ENCODE peak calls at places on chromosomes 2 and 18, in eight cellular contexts. One of them, this sample, is unnamed.

GRCh38 chr2:158458617-158458920 is 1.8 kb downstream of the PKP4 start:
- DNase-seq in GM13977: no peak
- DNase-seq in mucosa of descending colon: no peak
- DNase-seq in right atrium auricular region: no peak
- DNase-seq in osteocyte: no peak
- DNase-seq in WTC11: no peak
- DNase-seq in astrocyte of the spinal cord: no peak
- DNase-seq in fibroblast of lung: no peak
- DNase-seq in this sample: no peak

GRCh38 chr2:150695441-150696135 is 208.1 kb upstream of the RND3 start:
- DNase-seq in GM13977: no peak
- DNase-seq in mucosa of descending colon: no peak
- DNase-seq in right atrium auricular region: no peak
- DNase-seq in osteocyte: no peak
- DNase-seq in WTC11: no peak
- DNase-seq in astrocyte of the spinal cord: no peak
- DNase-seq in fibroblast of lung: no peak
- DNase-seq in this sample: no peak

GRCh38 chr2:85712849-85713612 is 18.9 kb downstream of the GNLY start:
- DNase-seq in GM13977: no peak
- DNase-seq in mucosa of descending colon: peak
- DNase-seq in right atrium auricular region: peak
- DNase-seq in osteocyte: peak
- DNase-seq in WTC11: no peak
- DNase-seq in astrocyte of the spinal cord: peak
- DNase-seq in fibroblast of lung: peak
- DNase-seq in this sample: no peak

GRCh38 chr2:69477627-69478026 is 40.4 kb upstream of the NFU1 start:
- DNase-seq in GM13977: no peak
- DNase-seq in mucosa of descending colon: no peak
- DNase-seq in right atrium auricular region: no peak
- DNase-seq in osteocyte: no peak
- DNase-seq in WTC11: no peak
- DNase-seq in astrocyte of the spinal cord: no peak
- DNase-seq in fibroblast of lung: no peak
- DNase-seq in this sample: no peak

GRCh38 chr2:182129188-182129707 is 143.6 kb downstream of the PPP1R1C start:
- DNase-seq in GM13977: no peak
- DNase-seq in mucosa of descending colon: no peak
- DNase-seq in right atrium auricular region: no peak
- DNase-seq in osteocyte: no peak
- DNase-seq in WTC11: no peak
- DNase-seq in astrocyte of the spinal cord: no peak
- DNase-seq in fibroblast of lung: no peak
- DNase-seq in this sample: no peak

GRCh38 chr2:2263196-2263829 is 67.8 kb downstream of the MYT1L start:
- DNase-seq in GM13977: no peak
- DNase-seq in mucosa of descending colon: no peak
- DNase-seq in right atrium auricular region: no peak
- DNase-seq in osteocyte: peak
- DNase-seq in WTC11: no peak
- DNase-seq in astrocyte of the spinal cord: no peak
- DNase-seq in fibroblast of lung: no peak
- DNase-seq in this sample: no peak

GRCh38 chr2:45276914-45277313 is 267.7 kb upstream of the SIX2 start:
- DNase-seq in GM13977: no peak
- DNase-seq in mucosa of descending colon: no peak
- DNase-seq in right atrium auricular region: no peak
- DNase-seq in osteocyte: no peak
- DNase-seq in WTC11: no peak
- DNase-seq in astrocyte of the spinal cord: peak
- DNase-seq in fibroblast of lung: peak
- DNase-seq in this sample: no peak

GRCh38 chr2:23760746-23761145 is 166.2 kb downstream of the ATAD2B start:
- DNase-seq in GM13977: no peak
- DNase-seq in mucosa of descending colon: no peak
- DNase-seq in right atrium auricular region: no peak
- DNase-seq in osteocyte: no peak
- DNase-seq in WTC11: no peak
- DNase-seq in astrocyte of the spinal cord: peak
- DNase-seq in fibroblast of lung: peak
- DNase-seq in this sample: no peak

GRCh38 chr2:143736904-143737303 is 607.7 kb downstream of the ARHGAP15 start:
- DNase-seq in GM13977: no peak
- DNase-seq in mucosa of descending colon: no peak
- DNase-seq in right atrium auricular region: no peak
- DNase-seq in osteocyte: no peak
- DNase-seq in WTC11: no peak
- DNase-seq in astrocyte of the spinal cord: no peak
- DNase-seq in fibroblast of lung: no peak
- DNase-seq in this sample: no peak

GRCh38 chr2:33497177-33497787 is 20.8 kb downstream of the RASGRP3 start:
- DNase-seq in GM13977: peak
- DNase-seq in mucosa of descending colon: no peak
- DNase-seq in right atrium auricular region: no peak
- DNase-seq in osteocyte: no peak
- DNase-seq in WTC11: no peak
- DNase-seq in astrocyte of the spinal cord: no peak
- DNase-seq in fibroblast of lung: peak
- DNase-seq in this sample: no peak

GRCh38 chr2:240955306-240956101 is 42.9 kb upstream of the SNED1 start:
- DNase-seq in GM13977: no peak
- DNase-seq in mucosa of descending colon: no peak
- DNase-seq in right atrium auricular region: peak
- DNase-seq in osteocyte: peak
- DNase-seq in WTC11: no peak
- DNase-seq in astrocyte of the spinal cord: no peak
- DNase-seq in fibroblast of lung: no peak
- DNase-seq in this sample: no peak

GRCh38 chr2:143140864-143141637 is 11.8 kb downstream of the ARHGAP15 start:
- DNase-seq in GM13977: peak
- DNase-seq in mucosa of descending colon: no peak
- DNase-seq in right atrium auricular region: no peak
- DNase-seq in osteocyte: no peak
- DNase-seq in WTC11: no peak
- DNase-seq in astrocyte of the spinal cord: no peak
- DNase-seq in fibroblast of lung: no peak
- DNase-seq in this sample: no peak

GRCh38 chr2:239251971-239252370 is 148.8 kb downstream of the HDAC4 start:
- DNase-seq in GM13977: no peak
- DNase-seq in mucosa of descending colon: no peak
- DNase-seq in right atrium auricular region: no peak
- DNase-seq in osteocyte: no peak
- DNase-seq in WTC11: no peak
- DNase-seq in astrocyte of the spinal cord: no peak
- DNase-seq in fibroblast of lung: no peak
- DNase-seq in this sample: no peak

GRCh38 chr2:189763908-189764661 is 1.5 kb upstream of the OSGEPL1 start:
- DNase-seq in GM13977: no peak
- DNase-seq in mucosa of descending colon: no peak
- DNase-seq in right atrium auricular region: no peak
- DNase-seq in osteocyte: no peak
- DNase-seq in WTC11: no peak
- DNase-seq in astrocyte of the spinal cord: peak
- DNase-seq in fibroblast of lung: peak
- DNase-seq in this sample: no peak

GRCh38 chr2:126793885-126794613 is 104.6 kb upstream of the TEX51 start:
- DNase-seq in GM13977: no peak
- DNase-seq in mucosa of descending colon: no peak
- DNase-seq in right atrium auricular region: peak
- DNase-seq in osteocyte: peak
- DNase-seq in WTC11: peak
- DNase-seq in astrocyte of the spinal cord: no peak
- DNase-seq in fibroblast of lung: no peak
- DNase-seq in this sample: no peak

GRCh38 chr2:95278637-95279225 is 4.5 kb downstream of the PROM2 start:
- DNase-seq in GM13977: no peak
- DNase-seq in mucosa of descending colon: no peak
- DNase-seq in right atrium auricular region: no peak
- DNase-seq in osteocyte: no peak
- DNase-seq in WTC11: no peak
- DNase-seq in astrocyte of the spinal cord: no peak
- DNase-seq in fibroblast of lung: no peak
- DNase-seq in this sample: no peak

GRCh38 chr2:241216211-241216761 is 27.8 kb downstream of the ANO7 start:
- DNase-seq in GM13977: no peak
- DNase-seq in mucosa of descending colon: no peak
- DNase-seq in right atrium auricular region: no peak
- DNase-seq in osteocyte: no peak
- DNase-seq in WTC11: peak
- DNase-seq in astrocyte of the spinal cord: no peak
- DNase-seq in fibroblast of lung: no peak
- DNase-seq in this sample: no peak

GRCh38 chr2:222869252-222869560 is 8.4 kb downstream of the ACSL3 start:
- DNase-seq in GM13977: no peak
- DNase-seq in mucosa of descending colon: no peak
- DNase-seq in right atrium auricular region: no peak
- DNase-seq in osteocyte: no peak
- DNase-seq in WTC11: no peak
- DNase-seq in astrocyte of the spinal cord: no peak
- DNase-seq in fibroblast of lung: no peak
- DNase-seq in this sample: no peak

GRCh38 chr2:19868705-19869550 is 32.9 kb downstream of the TTC32 start:
- DNase-seq in GM13977: peak
- DNase-seq in mucosa of descending colon: peak
- DNase-seq in right atrium auricular region: no peak
- DNase-seq in osteocyte: no peak
- DNase-seq in WTC11: peak
- DNase-seq in astrocyte of the spinal cord: peak
- DNase-seq in fibroblast of lung: peak
- DNase-seq in this sample: peak

GRCh38 chr2:161556440-161556839 is 67.8 kb upstream of the SLC4A10 start:
- DNase-seq in GM13977: no peak
- DNase-seq in mucosa of descending colon: no peak
- DNase-seq in right atrium auricular region: no peak
- DNase-seq in osteocyte: no peak
- DNase-seq in WTC11: no peak
- DNase-seq in astrocyte of the spinal cord: no peak
- DNase-seq in fibroblast of lung: no peak
- DNase-seq in this sample: no peak

GRCh38 chr2:211598238-211598637 is 940.4 kb downstream of the ERBB4 start:
- DNase-seq in GM13977: no peak
- DNase-seq in mucosa of descending colon: no peak
- DNase-seq in right atrium auricular region: no peak
- DNase-seq in osteocyte: no peak
- DNase-seq in WTC11: no peak
- DNase-seq in astrocyte of the spinal cord: no peak
- DNase-seq in fibroblast of lung: no peak
- DNase-seq in this sample: no peak

GRCh38 chr2:9100080-9100876 is 96.8 kb upstream of the MBOAT2 start:
- DNase-seq in GM13977: peak
- DNase-seq in mucosa of descending colon: no peak
- DNase-seq in right atrium auricular region: no peak
- DNase-seq in osteocyte: no peak
- DNase-seq in WTC11: no peak
- DNase-seq in astrocyte of the spinal cord: no peak
- DNase-seq in fibroblast of lung: no peak
- DNase-seq in this sample: no peak

GRCh38 chr18:78779996-78780718 is 199.5 kb upstream of the SALL3 start:
- DNase-seq in GM13977: no peak
- DNase-seq in mucosa of descending colon: no peak
- DNase-seq in right atrium auricular region: no peak
- DNase-seq in osteocyte: no peak
- DNase-seq in WTC11: no peak
- DNase-seq in astrocyte of the spinal cord: no peak
- DNase-seq in fibroblast of lung: no peak
- DNase-seq in this sample: no peak

DNA sequence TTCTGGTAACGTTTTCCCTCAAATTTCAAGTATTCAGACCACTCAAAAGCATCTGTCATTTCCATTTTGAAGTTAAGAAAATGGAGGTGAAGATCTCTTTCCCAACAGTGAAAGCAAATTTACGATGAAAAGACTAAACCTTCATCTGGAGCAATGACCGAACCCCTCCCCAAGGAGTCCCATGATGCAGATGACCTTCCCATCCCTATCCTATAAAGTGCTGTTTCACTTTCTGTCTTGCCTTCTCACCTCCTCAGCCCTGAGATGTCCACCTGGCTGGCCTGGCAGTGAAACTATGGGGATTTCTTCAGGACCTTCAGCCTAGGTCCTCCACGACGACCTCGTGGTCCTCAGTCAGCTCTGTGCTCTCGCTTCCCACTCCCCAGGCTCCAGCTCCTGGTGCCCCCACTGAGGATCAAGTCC is 925 bp upstream of the NPC1 start:
- DNase-seq in GM13977: no peak
- DNase-seq in mucosa of descending colon: peak
- DNase-seq in right atrium auricular region: no peak
- DNase-seq in osteocyte: no peak
- DNase-seq in WTC11: no peak
- DNase-seq in astrocyte of the spinal cord: no peak
- DNase-seq in fibroblast of lung: no peak
- DNase-seq in this sample: no peak
- TF ChIP-seq CTCF in GM13977: no peak
- TF ChIP-seq CTCF in mucosa of descending colon: no peak
- TF ChIP-seq CTCF in right atrium auricular region: no peak
- TF ChIP-seq CTCF in osteocyte: peak
- TF ChIP-seq CTCF in WTC11: no peak
- TF ChIP-seq CTCF in astrocyte of the spinal cord: no peak
- TF ChIP-seq CTCF in fibroblast of lung: no peak
- TF ChIP-seq CTCF in this sample: peak

DNA sequence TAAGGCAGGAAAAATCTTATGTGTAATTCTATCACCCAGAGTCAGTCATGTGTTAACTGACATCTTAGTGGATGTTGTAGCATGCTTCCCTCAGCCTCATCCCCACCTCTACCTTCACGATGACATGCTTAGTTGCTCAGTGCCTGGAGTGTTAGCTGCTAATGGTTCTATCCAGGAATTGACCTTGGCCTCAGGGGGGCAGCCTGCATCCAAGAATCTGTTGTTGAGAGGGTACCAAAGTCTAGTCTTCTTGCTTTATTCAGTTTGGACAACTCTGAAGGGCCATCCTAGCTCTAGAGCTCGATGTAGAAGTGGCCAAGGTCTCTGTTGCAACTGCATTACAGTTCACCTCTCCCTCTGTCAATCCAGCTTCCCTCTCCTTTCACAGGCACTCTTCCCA is 61.2 kb downstream of the ACYP2 start:
- DNase-seq in GM13977: peak
- DNase-seq in mucosa of descending colon: peak
- DNase-seq in right atrium auricular region: peak
- DNase-seq in osteocyte: no peak
- DNase-seq in WTC11: peak
- DNase-seq in astrocyte of the spinal cord: peak
- DNase-seq in fibroblast of lung: peak
- DNase-seq in this sample: peak
- TF ChIP-seq CTCF in GM13977: peak
- TF ChIP-seq CTCF in mucosa of descending colon: no peak
- TF ChIP-seq CTCF in right atrium auricular region: no peak
- TF ChIP-seq CTCF in osteocyte: peak
- TF ChIP-seq CTCF in WTC11: no peak
- TF ChIP-seq CTCF in astrocyte of the spinal cord: peak
- TF ChIP-seq CTCF in fibroblast of lung: peak
- TF ChIP-seq CTCF in this sample: peak

GRCh38 chr18:61749031-61749430 is 143.8 kb downstream of the RNF152 start:
- DNase-seq in GM13977: no peak
- DNase-seq in mucosa of descending colon: no peak
- DNase-seq in right atrium auricular region: no peak
- DNase-seq in osteocyte: no peak
- DNase-seq in WTC11: no peak
- DNase-seq in astrocyte of the spinal cord: no peak
- DNase-seq in fibroblast of lung: no peak
- DNase-seq in this sample: no peak
- TF ChIP-seq CTCF in GM13977: no peak
- TF ChIP-seq CTCF in mucosa of descending colon: no peak
- TF ChIP-seq CTCF in right atrium auricular region: no peak
- TF ChIP-seq CTCF in osteocyte: no peak
- TF ChIP-seq CTCF in WTC11: no peak
- TF ChIP-seq CTCF in astrocyte of the spinal cord: no peak
- TF ChIP-seq CTCF in fibroblast of lung: no peak
- TF ChIP-seq CTCF in this sample: no peak

GRCh38 chr2:99754215-99754614 is 264.4 kb upstream of the REV1 start:
- DNase-seq in GM13977: no peak
- DNase-seq in mucosa of descending colon: no peak
- DNase-seq in right atrium auricular region: no peak
- DNase-seq in osteocyte: no peak
- DNase-seq in WTC11: no peak
- DNase-seq in astrocyte of the spinal cord: no peak
- DNase-seq in fibroblast of lung: peak
- DNase-seq in this sample: no peak
- TF ChIP-seq CTCF in GM13977: no peak
- TF ChIP-seq CTCF in mucosa of descending colon: no peak
- TF ChIP-seq CTCF in right atrium auricular region: no peak
- TF ChIP-seq CTCF in osteocyte: no peak
- TF ChIP-seq CTCF in WTC11: no peak
- TF ChIP-seq CTCF in astrocyte of the spinal cord: no peak
- TF ChIP-seq CTCF in fibroblast of lung: no peak
- TF ChIP-seq CTCF in this sample: no peak

This sample was measured in neural crest cell.